ENCODE peak calls at places on chromosomes 1 and 21, in seven cellular contexts. P is ovary, Q is M059J, C is endothelial cell, J is amniotic stem cell, G is dorsolateral prefrontal cortex, Y is NCI-H1417. Z is an unnamed sample.

GRCh38 chr1:24385160-24385939 is 28.2 kb downstream of the STPG1 start:
- DNase-seq in P (no peak), Q (peak), C (peak), J (no peak), G (no peak), Y (no peak), Z (no peak)

GRCh38 chr1:53398091-53398490 is 61.1 kb upstream of the DMRTB1 start:
- DNase-seq in P (no peak), Q (no peak), C (no peak), J (no peak), G (no peak), Y (no peak), Z (no peak)

GRCh38 chr21:45557611-45558043 is 15.4 kb upstream of the SLC19A1 start:
- DNase-seq in P (no peak), Q (no peak), C (no peak), J (no peak), G (peak), Y (no peak), Z (no peak)

GRCh38 chr1:17776426-17776825 is 21.3 kb downstream of the ACTL8 start:
- DNase-seq in P (no peak), Q (no peak), C (no peak), J (no peak), G (no peak), Y (no peak), Z (no peak)

GRCh38 chr1:241330619-241331327 is 26.2 kb downstream of the RGS7 start:
- DNase-seq in P (no peak), Q (no peak), C (no peak), J (no peak), G (no peak), Y (no peak), Z (no peak)

GRCh38 chr1:47198214-47198613 is 8.4 kb upstream of the PDZK1IP1 start:
- DNase-seq in P (no peak), Q (no peak), C (no peak), J (no peak), G (no peak), Y (no peak), Z (no peak)

GRCh38 chr1:214670098-214670497 is 67.1 kb downstream of the CENPF start:
- DNase-seq in P (peak), Q (peak), C (no peak), J (no peak), G (peak), Y (no peak), Z (no peak)

GRCh38 chr21:14403681-14404318 is 20.9 kb upstream of the HSPA13 start:
- DNase-seq in P (no peak), Q (peak), C (no peak), J (no peak), G (no peak), Y (peak), Z (peak)

GRCh38 chr1:150429805-150430204 is 57.4 kb upstream of the TARS2 start:
- DNase-seq in P (no peak), Q (no peak), C (no peak), J (no peak), G (no peak), Y (no peak), Z (no peak)

GRCh38 chr1:204357551-204357950 is 2.2 kb downstream of the PLEKHA6 start:
- DNase-seq in P (no peak), Q (no peak), C (no peak), J (no peak), G (peak), Y (no peak), Z (no peak)